ENCODE peak calls at places on chromosomes 5 and 9, in four cellular contexts. H, K, G and J are unnamed samples.

GRCh38 chr9:81690251-81690851 is 1.0 kb upstream of the TLE1 start:
- DNase-seq in H (no peak), K (peak; percentile 92), G (no peak), J (no peak)

GRCh38 chr5:133341915-133342710 is 270.2 kb downstream of the FSTL4 start:
- DNase-seq in H (no peak), K (no peak), G (no peak), J (no peak)

GRCh38 chr5:72817076-72817476 is 615 bp downstream of the TNPO1 start:
- DNase-seq in H (no peak), K (no peak), G (peak; percentile 7), J (peak; percentile 65)

GRCh38 chr5:142861011-142861410 is 90.8 kb downstream of the ARHGAP26 start:
- DNase-seq in H (no peak), K (no peak), G (no peak), J (no peak)

GRCh38 chr5:132663771-132664695 is 6.1 kb downstream of the IL13 start:
- DNase-seq in H (peak; percentile 55), K (no peak), G (no peak), J (no peak)

GRCh38 chr9:84170521-84171141 is 169.9 kb downstream of the SLC28A3 start:
- DNase-seq in H (peak; percentile 7), K (no peak), G (peak; percentile 81), J (no peak)

GRCh38 chr9:68851657-68852056 is 146.6 kb downstream of the PIP5K1B start:
- DNase-seq in H (no peak), K (no peak), G (no peak), J (no peak)

GRCh38 chr5:8953016-8953415 is 592.9 kb downstream of the SEMA5A start:
- DNase-seq in H (no peak), K (no peak), G (no peak), J (no peak)

GRCh38 chr9:22111176-22111870 is 102.2 kb upstream of the CDKN2B start:
- DNase-seq in H (no peak), K (no peak), G (no peak), J (no peak)

GRCh38 chr9:91190062-91190461 is 171.7 kb downstream of the AUH start:
- DNase-seq in H (no peak), K (no peak), G (no peak), J (no peak)

GRCh38 chr9:86843182-86843581 is 104.1 kb downstream of the GAS1 start:
- DNase-seq in H (no peak), K (no peak), G (no peak), J (no peak)

GRCh38 chr5:138986186-138986775 is 111.1 kb upstream of the LRRTM2 start:
- DNase-seq in H (no peak), K (no peak), G (no peak), J (no peak)

GRCh38 chr9:26723486-26723885 is 169.1 kb downstream of the CAAP1 start:
- DNase-seq in H (no peak), K (no peak), G (peak; percentile 55), J (peak; percentile 86)

GRCh38 chr5:10034008-10034407 is 215.7 kb downstream of the ATPSCKMT start:
- DNase-seq in H (no peak), K (no peak), G (no peak), J (no peak)

GRCh38 chr9:130528674-130529073 is 50.7 kb upstream of the FUBP3 start:
- DNase-seq in H (no peak), K (no peak), G (no peak), J (no peak)

DNA sequence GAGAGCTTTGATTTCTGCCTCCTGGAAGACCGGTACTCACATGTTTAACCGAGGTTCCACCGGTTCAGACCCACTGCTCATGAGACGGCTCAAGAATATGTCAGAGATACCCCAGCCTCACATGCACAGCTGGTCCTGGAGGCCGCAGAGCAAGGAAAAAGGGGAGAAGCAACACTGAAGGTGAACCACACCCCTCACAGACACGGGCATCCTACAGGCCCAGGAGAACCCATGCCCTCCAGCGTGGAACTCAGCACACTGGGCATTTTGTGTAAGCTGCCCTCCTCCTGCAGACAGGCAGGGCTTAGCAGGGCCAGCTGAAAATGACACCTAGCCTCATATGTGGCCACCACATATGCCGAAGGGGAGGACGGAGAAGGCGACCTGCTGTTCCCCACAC is 37.4 kb downstream of the SEMA4D start:
- DNase-seq in H (no peak), K (no peak), G (no peak), J (no peak)
- H4K20me1 ChIP-seq in H (no peaks in the 10 kb centered on the region), K (peaks cover 6% of the 10 kb centered on the region), G (no peaks in the 10 kb centered on the region), J (peaks cover 25% of the 10 kb centered on the region)

DNA sequence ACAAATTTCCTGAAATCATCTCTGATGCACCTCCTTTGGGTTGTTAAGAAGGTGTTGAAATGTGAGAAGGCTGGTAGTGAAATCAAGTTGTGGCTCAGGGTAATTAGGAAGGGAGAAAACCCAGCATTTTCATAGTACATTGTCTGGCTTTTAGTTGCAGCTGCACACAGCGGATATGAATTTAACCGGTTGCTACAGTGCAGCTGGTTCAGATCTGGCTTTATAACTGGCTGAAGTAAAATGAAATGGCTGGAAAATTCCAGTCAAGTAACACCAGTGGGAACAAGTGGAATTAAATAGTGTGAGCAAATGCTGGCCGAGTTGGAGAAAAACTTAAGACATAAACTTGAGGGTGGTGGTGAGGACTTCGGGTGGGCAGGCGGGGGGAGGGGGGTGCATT is 17.6 kb downstream of the RGMB start:
- DNase-seq in H (no peak), K (no peak), G (no peak), J (no peak)
- H4K20me1 ChIP-seq in H (no peaks in the 10 kb centered on the region), K (no peaks in the 10 kb centered on the region), G (no peaks in the 10 kb centered on the region), J (peaks cover 3% of the 10 kb centered on the region)

DNA sequence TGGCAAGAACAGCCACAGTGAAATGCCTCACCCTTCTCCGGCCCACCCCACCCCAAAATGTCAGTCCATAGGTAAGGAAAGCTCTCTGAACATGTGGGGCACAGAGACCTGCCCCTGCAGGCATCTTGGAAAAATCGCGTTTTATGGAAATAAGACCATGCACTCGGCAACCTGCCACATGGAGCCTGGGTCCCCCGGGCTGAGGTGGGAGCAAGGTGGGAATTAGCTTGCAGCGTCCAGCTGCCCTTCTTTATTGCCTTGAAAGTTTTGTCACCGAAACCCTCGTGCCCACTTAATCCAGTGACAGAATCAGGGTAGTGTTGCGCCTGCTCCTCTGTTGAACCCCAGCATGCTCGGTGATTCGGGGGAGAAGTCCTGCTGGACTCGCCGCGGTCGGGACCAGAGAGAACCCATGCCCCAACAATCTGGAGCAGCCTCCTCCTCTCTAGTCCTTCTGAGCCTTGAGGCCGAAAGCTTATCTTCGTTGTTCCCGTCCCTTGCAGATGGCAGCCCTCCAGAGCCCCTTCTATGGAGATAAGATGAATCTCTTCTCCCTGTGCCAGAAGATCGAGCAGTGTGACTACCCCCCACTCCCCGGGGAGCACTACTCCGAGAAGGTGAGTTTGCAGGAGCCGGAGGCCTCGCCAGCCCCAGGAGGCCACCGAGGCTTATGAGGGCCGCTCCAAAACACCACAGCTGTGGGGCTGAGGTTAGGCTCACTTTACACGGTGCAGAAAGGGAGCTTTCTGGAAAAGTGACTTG is 67.9 kb downstream of the PSMB7 start:
- DNase-seq in H (no peak), K (no peak), G (no peak), J (no peak)
- H4K20me1 ChIP-seq in H (peaks cover 4% of the 10 kb centered on the region), K (peaks cover 28% of the 10 kb centered on the region), G (no peaks in the 10 kb centered on the region), J (peaks cover 9% of the 10 kb centered on the region)

GRCh38 chr9:120842685-120843485 is at the start of gene PSMD5:
- DNase-seq in H (peak; percentile 100), K (peak; percentile 99), G (peak; percentile 99), J (peak; percentile 99)

GRCh38 chr9:120845255-120845654 is 2.5 kb upstream of the PSMD5 start:
- DNase-seq in H (no peak), K (no peak), G (no peak), J (peak; percentile 75)

GRCh38 chr9:120850315-120850714 is 7.6 kb upstream of the PSMD5 start:
- DNase-seq in H (no peak), K (no peak), G (no peak), J (no peak)

GRCh38 chr9:120846906-120847305 is 4.2 kb upstream of the PSMD5 start:
- DNase-seq in H (no peak), K (no peak), G (no peak), J (no peak)

GRCh38 chr9:120846251-120846869 is 3.6 kb upstream of the PSMD5 start:
- DNase-seq in H (no peak), K (no peak), G (no peak), J (no peak)
- H4K20me1 ChIP-seq in H (no peaks in the 10 kb centered on the region), K (no peaks in the 10 kb centered on the region), G (no peaks in the 10 kb centered on the region), J (no peaks in the 10 kb centered on the region)

GRCh38 chr9:123250504-123250903 is 17.9 kb downstream of the STRBP start:
- DNase-seq in H (no peak), K (no peak), G (no peak), J (no peak)

GRCh38 chr9:123248630-123249029 is 19.8 kb downstream of the STRBP start:
- DNase-seq in H (no peak), K (no peak), G (no peak), J (no peak)

GRCh38 chr9:123251324-123251723 is 17.1 kb downstream of the STRBP start:
- DNase-seq in H (no peak), K (no peak), G (no peak), J (no peak)

GRCh38 chr9:123253204-123253603 is 15.2 kb downstream of the STRBP start:
- DNase-seq in H (no peak), K (no peak), G (no peak), J (no peak)

DNA sequence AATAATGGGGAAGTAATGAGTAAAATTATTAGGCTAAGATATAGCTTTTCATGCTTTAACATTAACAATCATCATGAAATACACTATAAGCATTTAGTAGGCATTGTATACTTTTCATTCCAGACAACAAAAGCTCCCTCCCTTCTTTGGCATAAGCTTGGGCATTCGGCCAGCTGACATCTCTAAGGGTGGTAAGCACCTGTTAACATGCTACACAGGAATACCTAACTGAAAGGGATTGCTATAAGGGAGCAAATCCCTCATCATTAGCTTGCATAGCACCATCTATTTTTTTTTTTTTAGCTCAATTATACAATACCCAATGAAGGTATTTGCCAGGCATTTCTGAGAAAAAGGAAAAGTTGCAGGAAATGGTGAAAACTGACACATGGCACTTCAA is 16.6 kb downstream of the STRBP start:
- DNase-seq in H (no peak), K (no peak), G (no peak), J (no peak)
- H4K20me1 ChIP-seq in H (peaks cover 16% of the 10 kb centered on the region), K (no peaks in the 10 kb centered on the region), G (peaks cover 6% of the 10 kb centered on the region), J (no peaks in the 10 kb centered on the region)

GRCh38 chr9:137774775-137775386 is 102.7 kb upstream of the CACNA1B start:
- DNase-seq in H (no peak), K (no peak), G (no peak), J (no peak)
- H4K20me1 ChIP-seq in H (no peaks in the 10 kb centered on the region), K (peaks cover 3% of the 10 kb centered on the region), G (no peaks in the 10 kb centered on the region), J (no peaks in the 10 kb centered on the region)

DNA sequence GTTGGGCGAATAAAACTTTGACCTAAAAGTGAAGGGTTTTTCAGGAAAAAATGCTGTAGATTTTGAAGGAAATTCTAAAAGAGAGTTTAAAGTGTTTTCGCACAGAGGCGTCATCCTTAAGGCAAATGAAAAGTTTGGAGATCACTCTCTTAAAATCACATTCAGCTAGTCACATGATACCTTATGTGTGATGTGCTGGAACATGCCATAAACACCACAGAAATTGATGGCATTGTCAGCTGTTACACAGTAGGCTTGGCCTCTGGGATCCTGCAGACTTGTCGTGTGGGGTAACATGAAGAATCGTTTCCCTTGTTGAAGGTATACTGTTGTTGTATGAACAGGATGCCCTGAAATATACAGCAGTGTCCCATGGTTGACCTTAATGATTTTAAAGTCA is 3.3 kb downstream of the ANP32B start:
- DNase-seq in H (no peak), K (no peak), G (no peak), J (peak; percentile 69)
- H4K20me1 ChIP-seq in H (peaks cover 43% of the 10 kb centered on the region), K (peaks cover 49% of the 10 kb centered on the region), G (peaks cover 32% of the 10 kb centered on the region), J (peaks cover 17% of the 10 kb centered on the region)

GRCh38 chr5:176995896-176996767 is 10.4 kb downstream of the UIMC1 start:
- DNase-seq in H (no peak), K (no peak), G (no peak), J (no peak)

GRCh38 chr5:176994460-176995121 is 12.0 kb downstream of the UIMC1 start:
- DNase-seq in H (peak; percentile 41), K (peak; percentile 94), G (no peak), J (peak; percentile 69)

GRCh38 chr5:176996780-176997179 is 9.8 kb downstream of the UIMC1 start:
- DNase-seq in H (no peak), K (no peak), G (no peak), J (no peak)

GRCh38 chr5:176998828-176999227 is 7.8 kb downstream of the UIMC1 start:
- DNase-seq in H (no peak), K (no peak), G (no peak), J (no peak)

GRCh38 chr5:176995122-176995490 is 11.5 kb downstream of the UIMC1 start:
- DNase-seq in H (no peak), K (no peak), G (no peak), J (no peak)
- H4K20me1 ChIP-seq in H (peaks cover 29% of the 10 kb centered on the region), K (peaks cover 5% of the 10 kb centered on the region), G (no peaks in the 10 kb centered on the region), J (peaks cover 8% of the 10 kb centered on the region)